ENCODE peak calls at places on chromosome 9, in six cellular contexts. S is GDM1; B is bronchial epithelial cell; P is frontal cortex; U is T47D; Y is CD4-positive, alpha-beta memory T cell. D is an unnamed sample.

GRCh38 chr9:113593682-113594281 is 130.3 kb downstream of the RGS3 start:
- DNase-seq in B (peak), U (peak), S (peak), Y (no peak), P (peak), D (no peak)

GRCh38 chr9:93941493-93941892 is 13.7 kb downstream of the BARX1 start:
- DNase-seq in S (no peak), P (no peak), U (no peak), Y (no peak), B (no peak), D (no peak)

GRCh38 chr9:135901036-135901758 is 6.1 kb downstream of the CAMSAP1 start:
- DNase-seq in B (no peak), S (no peak), U (no peak), Y (no peak), P (no peak), D (no peak)

GRCh38 chr9:97277953-97278352 is 29.5 kb upstream of the CCDC180 start:
- DNase-seq in B (no peak), S (no peak), U (no peak), Y (no peak), P (no peak), D (no peak)

GRCh38 chr9:114355821-114356220 is 26.2 kb downstream of the ORM2 start:
- DNase-seq in U (no peak), Y (no peak), S (no peak), P (no peak), B (no peak), D (no peak)

GRCh38 chr9:126833710-126834345 is 26.6 kb upstream of the ZBTB34 start:
- DNase-seq in S (no peak), B (no peak), Y (no peak), P (no peak), U (no peak), D (no peak)

GRCh38 chr9:82363236-82363635 is 374.7 kb downstream of the SPATA31D1 start:
- DNase-seq in Y (no peak), S (no peak), U (no peak), P (no peak), B (no peak), D (no peak)

GRCh38 chr9:97548819-97549540 is 47.5 kb downstream of the TMOD1 start:
- DNase-seq in U (no peak), P (no peak), Y (no peak), B (no peak), S (no peak), D (no peak)

GRCh38 chr9:37700900-37701299 is 50.1 kb downstream of the FRMPD1 start:
- DNase-seq in B (no peak), P (no peak), Y (no peak), U (peak), S (no peak), D (no peak)

GRCh38 chr9:76486151-76486550 is 27.2 kb downstream of the GCNT1 start:
- DNase-seq in Y (no peak), S (no peak), B (no peak), P (no peak), U (no peak), D (no peak)

GRCh38 chr9:138047469-138048040 is 170.0 kb downstream of the CACNA1B start:
- DNase-seq in U (no peak), Y (no peak), B (no peak), P (no peak), S (no peak), D (no peak)

GRCh38 chr9:71487046-71487445 is 281.3 kb downstream of the CEMIP2 start:
- DNase-seq in S (no peak), U (no peak), B (no peak), P (no peak), Y (no peak), D (no peak)

GRCh38 chr9:127534250-127534649 is 77.8 kb upstream of the STXBP1 start:
- DNase-seq in S (no peak), B (no peak), Y (no peak), P (no peak), U (no peak), D (no peak)

GRCh38 chr9:27432308-27432707 is 91.8 kb upstream of the IFNK start:
- DNase-seq in B (no peak), Y (no peak), P (no peak), S (no peak), U (no peak), D (no peak)

GRCh38 chr9:136682710-136683109 is 4.5 kb downstream of the AGPAT2 start:
- DNase-seq in P (no peak), Y (no peak), U (no peak), B (no peak), S (no peak), D (no peak)

GRCh38 chr9:70816316-70816715 is 305.1 kb downstream of the TRPM3 start:
- DNase-seq in Y (no peak), P (no peak), S (no peak), B (no peak), U (no peak), D (no peak)

GRCh38 chr9:83456226-83456625 is 82.0 kb downstream of the FRMD3 start:
- DNase-seq in B (no peak), U (no peak), S (no peak), Y (no peak), P (no peak), D (no peak)

GRCh38 chr9:78972303-78973002 is 599.3 kb upstream of the TLE4 start:
- DNase-seq in P (no peak), S (no peak), B (no peak), U (no peak), Y (no peak), D (no peak)

GRCh38 chr9:114395196-114395595 is 7.4 kb upstream of the AKNA start:
- DNase-seq in U (no peak), S (no peak), P (no peak), B (no peak), Y (peak), D (no peak)

GRCh38 chr9:84851935-84852585 is 182.5 kb downstream of the NTRK2 start:
- DNase-seq in B (peak), P (no peak), S (no peak), U (peak), Y (no peak), D (no peak)

GRCh38 chr9:90946981-90947380 is 145.4 kb downstream of the SYK start:
- DNase-seq in B (peak), P (no peak), Y (no peak), U (peak), S (no peak), D (no peak)

GRCh38 chr9:133238851-133239532 is 29.9 kb upstream of the OBP2B start:
- DNase-seq in U (peak), Y (peak), B (peak), S (no peak), P (no peak), D (peak)

GRCh38 chr9:83197611-83198010 is 134.7 kb upstream of the RASEF start:
- DNase-seq in Y (no peak), U (no peak), S (no peak), P (no peak), B (no peak), D (no peak)

GRCh38 chr9:91465420-91465819 is 41.8 kb upstream of the NFIL3 start:
- DNase-seq in S (no peak), Y (no peak), P (no peak), U (no peak), B (peak), D (no peak)

GRCh38 chr9:120905794-120906248 is 20.8 kb downstream of the TRAF1 start:
- DNase-seq in B (no peak), Y (no peak), S (no peak), U (no peak), P (no peak), D (no peak)

GRCh38 chr9:86734762-86735161 is 212.5 kb downstream of the GAS1 start:
- DNase-seq in P (no peak), Y (no peak), S (no peak), B (peak), U (no peak), D (no peak)

GRCh38 chr9:120481248-120481647 is 98.7 kb downstream of the CDK5RAP2 start:
- DNase-seq in B (peak), Y (no peak), P (no peak), U (no peak), S (no peak), D (no peak)

GRCh38 chr9:35406183-35406959 is 83.5 kb upstream of the RUSC2 start:
- DNase-seq in U (no peak), Y (no peak), B (peak), S (no peak), P (no peak), D (no peak)

D was measured in CD8-positive, alpha-beta memory T cell.